ENCODE peak calls at places on chromosomes 3 and 15, in ten cellular contexts. I is C1 segment of cervical spinal cord; T is natural killer cell; L is AG20443; B is astrocyte; K is SK-N-MC; X is fibroblast of lung; V is aorta; C is anterior cingulate cortex; R is stimulated activated naive CD4-positive, alpha-beta T cell treated with Interleukin-2 at 50 U/mL for 16 hours. E is an unnamed sample.
A peak's percentile ranks its signal among the peaks of the same experiment; 100 is the strongest.

GRCh38 chr3:185658504-185658912 is 72.4 kb downstream of the SENP2 start:
- DNase-seq in L (peak; percentile 93), B (peak; percentile 99), I (no peak), T (no peak), C (no peak), V (peak; percentile 80), X (peak; percentile 99), K (no peak), R (no peak), E (peak; percentile 45)

GRCh38 chr15:63502137-63502801 is 2.1 kb upstream of the USP3 start:
- DNase-seq in C (no peak), I (no peak), B (no peak), V (no peak), L (no peak), R (no peak), X (peak; percentile 61), K (no peak), T (no peak), E (no peak)

GRCh38 chr3:14822134-14822533 is 3.4 kb downstream of the FGD5 start:
- DNase-seq in L (no peak), R (no peak), I (no peak), T (no peak), B (no peak), V (no peak), C (no peak), K (no peak), X (no peak), E (no peak)

GRCh38 chr15:47987908-47988532 is 132.8 kb upstream of the SLC24A5 start:
- DNase-seq in B (peak; percentile 31), X (peak; percentile 85), L (peak; percentile 67), K (peak; percentile 71), I (peak; percentile 7), V (no peak), C (peak; percentile 33), T (no peak), R (no peak), E (peak; percentile 32)

GRCh38 chr3:179063945-179064560 is 7.6 kb downstream of the ZMAT3 start:
- DNase-seq in B (peak; percentile 53), T (no peak), X (peak; percentile 71), L (no peak), C (no peak), K (no peak), V (no peak), I (no peak), R (no peak), E (no peak)

GRCh38 chr15:23616536-23616935 is 31.1 kb downstream of the MAGEL2 start:
- DNase-seq in B (no peak), I (no peak), K (no peak), L (no peak), R (no peak), C (no peak), X (no peak), V (no peak), T (no peak), E (no peak)

GRCh38 chr15:67146214-67146613 is 80.8 kb downstream of the SMAD3 start:
- DNase-seq in T (no peak), B (peak; percentile 91), R (no peak), X (peak; percentile 82), V (no peak), L (peak; percentile 46), I (no peak), K (no peak), C (no peak), E (no peak)

GRCh38 chr3:186151077-186151971 is 42.4 kb upstream of the ETV5 start:
- DNase-seq in X (no peak), C (no peak), R (no peak), B (no peak), V (no peak), L (no peak), T (no peak), I (no peak), K (no peak), E (no peak)

GRCh38 chr3:168884353-168884903 is 779.1 kb downstream of the MECOM start:
- DNase-seq in I (no peak), X (peak; percentile 90), R (no peak), V (peak; percentile 47), L (peak; percentile 57), K (no peak), T (no peak), C (no peak), B (peak; percentile 93), E (no peak)

GRCh38 chr15:44066211-44066827 is 128.8 kb downstream of the FRMD5 start:
- DNase-seq in K (peak; percentile 35), V (peak; percentile 47), I (peak; percentile 4), R (peak; percentile 35), L (peak; percentile 58), C (peak; percentile 25), T (no peak), B (no peak), X (peak; percentile 75), E (peak; percentile 50)

GRCh38 chr3:99131876-99132275 is 230.4 kb upstream of the DCBLD2 start:
- DNase-seq in T (no peak), B (peak; percentile 71), C (no peak), L (no peak), V (no peak), X (no peak), I (no peak), K (no peak), R (no peak), E (no peak)

GRCh38 chr15:72827216-72827615 is 43.7 kb upstream of the ADPGK start:
- DNase-seq in X (peak; percentile 6), C (no peak), V (no peak), R (no peak), L (peak; percentile 61), T (no peak), B (no peak), I (no peak), K (no peak), E (no peak)

GRCh38 chr3:105764378-105765376 is 104.1 kb downstream of the CBLB start:
- DNase-seq in K (no peak), R (no peak), V (no peak), C (no peak), B (no peak), I (no peak), X (no peak), T (no peak), L (no peak), E (no peak)

GRCh38 chr3:114551770-114552526 is 258.1 kb downstream of the TIGIT start:
- DNase-seq in I (no peak), C (no peak), L (no peak), K (no peak), X (peak; percentile 52), V (no peak), B (peak; percentile 78), T (no peak), R (no peak), E (no peak)

GRCh38 chr15:89406756-89407650 is 72.4 kb upstream of the POLG start:
- DNase-seq in C (no peak), B (no peak), K (no peak), T (no peak), I (no peak), L (no peak), V (no peak), X (no peak), R (no peak), E (no peak)

GRCh38 chr3:102537122-102537521 is 102.3 kb downstream of the ZPLD1 start:
- DNase-seq in I (no peak), B (no peak), K (no peak), L (no peak), C (no peak), T (no peak), V (no peak), X (no peak), R (no peak), E (no peak)

GRCh38 chr3:14548321-14548729 is 8.2 kb upstream of the GRIP2 start:
- DNase-seq in X (peak; percentile 60), R (peak; percentile 1), I (no peak), B (peak; percentile 29), L (peak; percentile 84), T (no peak), C (peak; percentile 8), V (peak; percentile 75), K (no peak), E (peak; percentile 24)

GRCh38 chr3:186217820-186218164 is 108.9 kb upstream of the ETV5 start:
- DNase-seq in R (no peak), X (no peak), B (peak; percentile 60), V (no peak), K (no peak), C (no peak), I (no peak), T (no peak), L (no peak), E (no peak)

GRCh38 chr15:90001683-90002427 is 731 bp downstream of the ZNF710 start:
- DNase-seq in R (peak; percentile 69), B (peak; percentile 51), C (peak; percentile 70), L (peak; percentile 74), K (no peak), V (peak; percentile 83), I (peak; percentile 54), T (peak; percentile 61), X (peak; percentile 75), E (no peak)

GRCh38 chr15:44159492-44159891 is 35.6 kb downstream of the FRMD5 start:
- DNase-seq in I (no peak), T (no peak), R (no peak), V (no peak), X (no peak), L (no peak), K (no peak), B (no peak), C (no peak), E (no peak)

E was measured in smooth muscle cell of the brain vasculature.